ENCODE peak calls at places on chromosomes 7 and 10, in four cellular contexts. C is KBM-7, O is ecto neural progenitor cell, P is mammary epithelial cell. V is an unnamed sample.

GRCh38 chr10:131248376-131249165 is 63.0 kb downstream of the TCERG1L start:
- DNase-seq in P (no peak), O (no peak), C (no peak), V (peak)

GRCh38 chr10:76559889-76560215 is 1077.8 kb downstream of the KCNMA1 start:
- DNase-seq in C (no peak), P (no peak), O (no peak), V (no peak)

GRCh38 chr7:73977626-73978618 is 50.1 kb upstream of the ELN start:
- DNase-seq in O (no peak), C (no peak), P (no peak), V (peak)

GRCh38 chr10:31345886-31346285 is 26.9 kb downstream of the ZEB1 start:
- DNase-seq in P (no peak), O (no peak), C (no peak), V (no peak)

GRCh38 chr7:7554647-7555575 is 11.8 kb upstream of the MIOS start:
- DNase-seq in C (no peak), O (no peak), P (no peak), V (no peak)

GRCh38 chr7:100602889-100603696 is 930 bp downstream of the PCOLCE start:
- DNase-seq in O (peak), C (no peak), P (no peak), V (peak)

GRCh38 chr10:69464801-69465401 is 13.6 kb downstream of the TSPAN15 start:
- DNase-seq in C (peak), O (no peak), P (no peak), V (peak)

GRCh38 chr7:98354511-98355249 is 46.2 kb downstream of the BAIAP2L1 start:
- DNase-seq in O (no peak), C (no peak), P (peak), V (no peak)

GRCh38 chr7:40717242-40717641 is 582.4 kb downstream of the SUGCT start:
- DNase-seq in O (peak), C (peak), P (peak), V (no peak)

GRCh38 chr7:152336754-152337368 is 98.9 kb downstream of the KMT2C start:
- DNase-seq in P (peak), C (peak), O (no peak), V (no peak)

GRCh38 chr10:35819011-35819410 is 176.9 kb upstream of the FZD8 start:
- DNase-seq in C (no peak), P (no peak), O (no peak), V (no peak)

GRCh38 chr10:15440204-15440711 is 69.2 kb upstream of the FAM171A1 start:
- DNase-seq in P (no peak), O (no peak), C (no peak), V (no peak)

GRCh38 chr7:43643842-43644241 is 60.9 kb downstream of the STK17A start:
- DNase-seq in P (no peak), C (no peak), O (no peak), V (no peak)